ENCODE peak calls at places on chromosomes 3 and 15, in five cellular contexts. V is colonic mucosa, J is fibroblast of lung, Q is transverse colon, K is ovary. U is an unnamed sample.

GRCh38 chr3:179450901-179451334 is 352 bp downstream of the GNB4 start:
- DNase-seq in V (peak), J (peak), Q (peak), K (no peak), U (no peak)

GRCh38 chr3:13581485-13582365 is 32.8 kb downstream of the FBLN2 start:
- DNase-seq in V (no peak), J (peak), Q (no peak), K (peak), U (no peak)

GRCh38 chr3:175432338-175433025 is 573.3 kb downstream of the NAALADL2 start:
- DNase-seq in V (no peak), J (peak), Q (no peak), K (no peak), U (no peak)

GRCh38 chr3:138594150-138594934 is at the start of gene CEP70:
- DNase-seq in V (peak), J (peak), Q (peak), K (peak), U (peak)

GRCh38 chr3:97910931-97911351 is 61.3 kb downstream of the RIOX2 start:
- DNase-seq in V (no peak), J (no peak), Q (no peak), K (no peak), U (no peak)

GRCh38 chr15:22952826-22953579 is 27.2 kb downstream of the CYFIP1 start:
- DNase-seq in V (no peak), J (peak), Q (no peak), K (peak), U (no peak)

GRCh38 chr15:60062826-60063225 is 58.7 kb downstream of the FOXB1 start:
- DNase-seq in V (no peak), J (peak), Q (no peak), K (no peak), U (no peak)

GRCh38 chr3:87733671-87734367 is 325.0 kb downstream of the CGGBP1 start:
- DNase-seq in V (no peak), J (no peak), Q (peak), K (no peak), U (no peak)

GRCh38 chr3:69161587-69162196 is 39.3 kb upstream of the LMOD3 start:
- DNase-seq in V (peak), J (peak), Q (no peak), K (no peak), U (no peak)

GRCh38 chr15:33547876-33548275 is 237.1 kb downstream of the RYR3 start:
- DNase-seq in V (no peak), J (peak), Q (no peak), K (peak), U (no peak)

GRCh38 chr3:31903686-31904431 is 77.2 kb downstream of the OSBPL10 start:
- DNase-seq in V (no peak), J (no peak), Q (no peak), K (no peak), U (no peak)

GRCh38 chr3:9316881-9317341 is 45.9 kb upstream of the THUMPD3 start:
- DNase-seq in V (peak), J (peak), Q (peak), K (peak), U (no peak)

GRCh38 chr3:146589899-146590508 is 15.1 kb downstream of the PLSCR5 start:
- DNase-seq in V (peak), J (peak), Q (peak), K (no peak), U (no peak)

GRCh38 chr3:107208100-107208499 is 169.1 kb upstream of the CCDC54 start:
- DNase-seq in V (peak), J (peak), Q (no peak), K (no peak), U (no peak)

GRCh38 chr15:87123676-87124382 is 1044.2 kb downstream of the AGBL1 start:
- DNase-seq in V (no peak), J (no peak), Q (no peak), K (no peak), U (no peak)

GRCh38 chr3:52281980-52282801 is 3.7 kb upstream of the WDR82 start:
- DNase-seq in V (no peak), J (no peak), Q (no peak), K (peak), U (no peak)

GRCh38 chr3:99366663-99367429 is 271.5 kb upstream of the COL8A1 start:
- DNase-seq in V (no peak), J (no peak), Q (no peak), K (no peak), U (no peak)

GRCh38 chr3:108578064-108578463 is 11.2 kb downstream of the CIP2A start:
- DNase-seq in V (no peak), J (no peak), Q (no peak), K (no peak), U (no peak)

GRCh38 chr3:12963869-12964712 is 109.1 kb downstream of the IQSEC1 start:
- DNase-seq in V (no peak), J (peak), Q (no peak), K (peak), U (no peak)

GRCh38 chr3:63975705-63976104 is 47.6 kb downstream of the PSMD6 start:
- DNase-seq in V (no peak), J (peak), Q (no peak), K (peak), U (no peak)

GRCh38 chr3:194322701-194323174 is 28.4 kb downstream of the CPN2 start:
- DNase-seq in V (no peak), J (peak), Q (no peak), K (no peak), U (no peak)

GRCh38 chr3:46407976-46408375 is 917 bp downstream of the CCRL2 start:
- DNase-seq in V (no peak), J (no peak), Q (no peak), K (no peak), U (no peak)

GRCh38 chr3:109806929-109807328 is 469.6 kb upstream of the DPPA4 start:
- DNase-seq in V (no peak), J (peak), Q (no peak), K (no peak), U (no peak)

GRCh38 chr3:183369117-183369516 is 59.3 kb downstream of the MCF2L2 start:
- DNase-seq in V (no peak), J (no peak), Q (no peak), K (no peak), U (no peak)

GRCh38 chr15:57437564-57437963 is 61.3 kb downstream of the CGNL1 start:
- DNase-seq in V (no peak), J (no peak), Q (no peak), K (no peak), U (no peak)
- H3K27ac ChIP-seq in V (no peak), J (no peak), Q (no peak), K (no peak), U (no peak)

GRCh38 chr3:114874447-114874846 is 272.6 kb downstream of the ZBTB20 start:
- DNase-seq in V (no peak), J (no peak), Q (no peak), K (no peak), U (no peak)

GRCh38 chr3:114877378-114878118 is 269.5 kb downstream of the ZBTB20 start:
- DNase-seq in V (no peak), J (peak), Q (no peak), K (no peak), U (no peak)

GRCh38 chr3:114878119-114878839 is 268.8 kb downstream of the ZBTB20 start:
- DNase-seq in V (no peak), J (peak), Q (no peak), K (no peak), U (no peak)

GRCh38 chr3:114880078-114880477 is 267.0 kb downstream of the ZBTB20 start:
- DNase-seq in V (no peak), J (peak), Q (no peak), K (no peak), U (no peak)

GRCh38 chr3:114879059-114880031 is 267.7 kb downstream of the ZBTB20 start:
- DNase-seq in V (no peak), J (peak), Q (no peak), K (no peak), U (no peak)
- H3K27ac ChIP-seq in V (no peak), J (no peak), Q (no peak), K (peak), U (no peak)

GRCh38 chr3:149388714-149389417 is 11.4 kb upstream of the TM4SF1 start:
- DNase-seq in V (no peak), J (no peak), Q (no peak), K (no peak), U (no peak)

GRCh38 chr3:149390316-149390715 is 12.9 kb upstream of the TM4SF1 start:
- DNase-seq in V (no peak), J (no peak), Q (no peak), K (no peak), U (no peak)

GRCh38 chr3:149393355-149394165 is 16.1 kb upstream of the TM4SF1 start:
- DNase-seq in V (peak), J (peak), Q (peak), K (peak), U (no peak)

GRCh38 chr3:149390772-149391212 is 13.3 kb upstream of the TM4SF1 start:
- DNase-seq in V (no peak), J (no peak), Q (peak), K (no peak), U (no peak)

GRCh38 chr3:149391960-149392359 is 14.5 kb upstream of the TM4SF1 start:
- DNase-seq in V (no peak), J (peak), Q (no peak), K (no peak), U (no peak)
- H3K27ac ChIP-seq in V (no peak), J (no peak), Q (no peak), K (no peak), U (no peak)

GRCh38 chr15:70113304-70113700 is 15.6 kb upstream of the TLE3 start:
- DNase-seq in V (no peak), J (no peak), Q (peak), K (no peak), U (no peak)

GRCh38 chr15:70109982-70110381 is 12.3 kb upstream of the TLE3 start:
- DNase-seq in V (no peak), J (no peak), Q (no peak), K (no peak), U (no peak)

GRCh38 chr15:70114226-70114625 is 16.5 kb upstream of the TLE3 start:
- DNase-seq in V (no peak), J (no peak), Q (no peak), K (no peak), U (no peak)

GRCh38 chr15:70111203-70112017 is 13.7 kb upstream of the TLE3 start:
- DNase-seq in V (peak), J (peak), Q (peak), K (peak), U (no peak)

DNA sequence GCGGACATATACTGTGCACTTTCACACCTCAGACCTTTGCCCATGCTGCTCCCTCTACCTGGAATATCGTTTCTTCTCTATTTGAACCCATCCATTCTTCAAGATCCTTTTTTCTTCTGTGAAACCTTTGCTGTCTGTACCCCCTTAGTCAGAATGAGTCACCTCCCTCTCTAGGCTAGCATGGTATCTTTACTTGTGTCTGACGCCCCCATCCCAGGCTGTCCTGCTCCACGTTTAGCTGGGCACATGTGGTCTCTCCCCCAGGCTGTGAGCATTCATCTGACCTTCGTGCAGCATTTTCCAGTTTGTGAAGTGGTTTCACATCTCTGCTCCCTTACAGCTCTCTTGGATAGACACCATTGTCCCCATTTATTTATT is 14.3 kb upstream of the TLE3 start:
- DNase-seq in V (no peak), J (peak), Q (no peak), K (no peak), U (no peak)
- H3K27ac ChIP-seq in V (peak), J (no peak), Q (peak), K (peak), U (peak)

GRCh38 chr3:169305460-169305859 is 358.1 kb downstream of the MECOM start:
- DNase-seq in V (peak), J (no peak), Q (peak), K (no peak), U (no peak)
- H3K27ac ChIP-seq in V (peak), J (no peak), Q (peak), K (no peak), U (no peak)

GRCh38 chr3:18135083-18135814 is 289.9 kb downstream of the SATB1 start:
- DNase-seq in V (no peak), J (peak), Q (no peak), K (no peak), U (no peak)
- H3K27ac ChIP-seq in V (no peak), J (peak), Q (no peak), K (no peak), U (no peak)

DNA sequence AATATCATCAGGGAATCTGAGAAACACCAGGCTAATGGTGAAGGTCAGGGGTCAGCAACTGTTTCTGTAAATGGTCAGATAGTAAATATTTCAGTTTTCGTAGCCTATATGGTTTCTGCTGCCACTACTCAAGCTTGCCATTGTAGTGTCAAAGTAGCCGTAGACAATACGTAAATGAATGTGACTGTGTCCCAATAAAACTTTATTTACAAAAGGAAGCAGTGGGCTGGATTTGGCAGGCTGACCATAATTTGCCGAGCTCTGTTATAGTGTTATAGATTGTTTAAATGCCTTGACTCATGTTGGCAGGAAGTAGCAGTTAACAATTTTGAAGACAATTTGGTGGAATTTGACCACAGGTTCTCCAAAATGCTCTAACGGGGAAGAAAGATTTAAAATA is 548.2 kb downstream of the FOXP1 start:
- DNase-seq in V (peak), J (peak), Q (peak), K (no peak), U (no peak)
- H3K27ac ChIP-seq in V (peak), J (no peak), Q (peak), K (no peak), U (no peak)

DNA sequence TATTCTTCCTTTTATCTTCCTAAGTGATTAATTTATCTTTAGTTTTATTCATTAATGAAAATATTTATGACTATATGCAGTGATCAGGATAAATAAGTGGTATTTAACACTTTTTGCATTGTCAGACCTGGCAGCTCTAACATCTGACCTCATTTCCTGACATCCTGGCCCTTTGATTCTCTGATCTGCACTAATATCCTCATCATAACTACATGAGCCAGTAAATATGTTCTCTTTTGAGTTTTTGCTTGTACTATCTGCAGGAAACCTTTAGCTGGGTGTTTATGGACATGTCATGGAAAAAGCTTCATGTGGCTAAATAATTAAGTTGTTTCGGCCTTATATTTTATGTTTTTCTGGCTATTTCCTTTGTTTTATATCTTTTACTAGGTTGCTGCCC is 10.5 kb downstream of the NKTR start:
- DNase-seq in V (no peak), J (no peak), Q (no peak), K (no peak), U (no peak)
- H3K27ac ChIP-seq in V (no peak), J (no peak), Q (peak), K (no peak), U (peak)

U was measured in vagina.